ENCODE peak calls at places on chromosomes 1 and 21, in nine cellular contexts. B, F, E, V, G, U, R, M and K are unnamed samples.
A peak's percentile ranks its signal among the peaks of the same experiment; 100 is the strongest.

GRCh38 chr1:117589531-117589930 is 16.3 kb upstream of the TENT5C start:
- DNase-seq in B (no peak), F (no peak), E (no peak), V (no peak), G (no peak), U (no peak), R (no peak), M (no peak), K (no peak)

GRCh38 chr1:26574690-26575349 is 45.3 kb downstream of the RPS6KA1 start:
- DNase-seq in B (no peak), F (no peak), E (no peak), V (no peak), G (peak; percentile 51), U (no peak), R (no peak), M (no peak), K (no peak)

GRCh38 chr1:150730130-150730721 is 9.5 kb upstream of the HORMAD1 start:
- DNase-seq in B (no peak), F (no peak), E (no peak), V (no peak), G (no peak), U (no peak), R (no peak), M (no peak), K (no peak)

GRCh38 chr1:153798468-153798780 is 23.2 kb downstream of the SLC27A3 start:
- DNase-seq in B (no peak), F (no peak), E (no peak), V (no peak), G (no peak), U (no peak), R (no peak), M (no peak), K (no peak)

GRCh38 chr1:89203166-89203565 is 4.4 kb upstream of the GBP4 start:
- DNase-seq in B (no peak), F (no peak), E (no peak), V (peak; percentile 45), G (peak; percentile 6), U (no peak), R (no peak), M (no peak), K (no peak)

GRCh38 chr1:203769505-203770343 is 4.7 kb downstream of the LAX1 start:
- DNase-seq in B (peak; percentile 91), F (no peak), E (peak; percentile 89), V (peak; percentile 53), G (peak; percentile 93), U (no peak), R (no peak), M (no peak), K (no peak)

GRCh38 chr1:211210052-211210451 is 49.1 kb upstream of the RCOR3 start:
- DNase-seq in B (peak; percentile 14), F (no peak), E (no peak), V (no peak), G (no peak), U (no peak), R (no peak), M (no peak), K (no peak)

GRCh38 chr1:24250791-24251190 is 63.7 kb upstream of the IFNLR1 start:
- DNase-seq in B (no peak), F (no peak), E (no peak), V (no peak), G (no peak), U (no peak), R (no peak), M (no peak), K (no peak)

GRCh38 chr1:110877364-110877763 is 4.4 kb downstream of the CD53 start:
- DNase-seq in B (no peak), F (no peak), E (no peak), V (no peak), G (no peak), U (no peak), R (no peak), M (no peak), K (no peak)

GRCh38 chr1:22673486-22674409 is 20.7 kb downstream of the C1QB start:
- DNase-seq in B (peak; percentile 74), F (peak; percentile 57), E (no peak), V (peak; percentile 74), G (peak; percentile 49), U (peak; percentile 41), R (no peak), M (peak; percentile 64), K (peak; percentile 93)

GRCh38 chr1:24990796-24991195 is 60.7 kb upstream of the RUNX3 start:
- DNase-seq in B (no peak), F (no peak), E (no peak), V (no peak), G (no peak), U (no peak), R (no peak), M (no peak), K (no peak)

GRCh38 chr21:46556802-46557201 is 48.1 kb downstream of the S100B start:
- DNase-seq in B (no peak), F (no peak), E (no peak), V (no peak), G (no peak), U (no peak), R (no peak), M (no peak), K (no peak)

GRCh38 chr21:37915516-37915915 is 741 bp downstream of the KCNJ6 start:
- DNase-seq in B (peak; percentile 7), F (no peak), E (no peak), V (no peak), G (no peak), U (no peak), R (no peak), M (no peak), K (peak; percentile 36)
- TF ChIP-seq EZH2 in B (peak; percentile 40), F (no peak), E (peak; percentile 76), V (no peak), G (no peak), U (no peak), R (no peak), M (no peak), K (peak; percentile 34)

GRCh38 chr1:107139833-107140702 is 771 bp upstream of the NTNG1 start:
- DNase-seq in B (peak; percentile 68), F (no peak), E (no peak), V (peak; percentile 72), G (peak; percentile 76), U (no peak), R (peak; percentile 78), M (no peak), K (peak; percentile 69)
- TF ChIP-seq EZH2 in B (peak; percentile 39), F (no peak), E (no peak), V (no peak), G (no peak), U (no peak), R (no peak), M (no peak), K (peak; percentile 35)

GRCh38 chr1:157194739-157195520 is 56.7 kb upstream of the ETV3 start:
- DNase-seq in B (no peak), F (no peak), E (no peak), V (no peak), G (no peak), U (no peak), R (no peak), M (no peak), K (no peak)

GRCh38 chr1:157196245-157196543 is 58.0 kb upstream of the ETV3 start:
- DNase-seq in B (no peak), F (no peak), E (no peak), V (no peak), G (no peak), U (no peak), R (no peak), M (no peak), K (no peak)

GRCh38 chr1:157193702-157194391 is 55.7 kb upstream of the ETV3 start:
- DNase-seq in B (peak; percentile 86), F (peak; percentile 72), E (peak; percentile 35), V (peak; percentile 83), G (peak; percentile 29), U (peak; percentile 57), R (peak; percentile 53), M (peak; percentile 56), K (peak; percentile 77)

GRCh38 chr1:157197906-157198435 is 59.8 kb upstream of the ETV3 start:
- DNase-seq in B (no peak), F (no peak), E (no peak), V (no peak), G (no peak), U (no peak), R (no peak), M (no peak), K (no peak)

GRCh38 chr1:157195521-157196244 is 57.5 kb upstream of the ETV3 start:
- DNase-seq in B (no peak), F (no peak), E (no peak), V (no peak), G (no peak), U (no peak), R (no peak), M (no peak), K (no peak)
- TF ChIP-seq EZH2 in B (no peak), F (no peak), E (no peak), V (no peak), G (no peak), U (no peak), R (no peak), M (no peak), K (no peak)

DNA sequence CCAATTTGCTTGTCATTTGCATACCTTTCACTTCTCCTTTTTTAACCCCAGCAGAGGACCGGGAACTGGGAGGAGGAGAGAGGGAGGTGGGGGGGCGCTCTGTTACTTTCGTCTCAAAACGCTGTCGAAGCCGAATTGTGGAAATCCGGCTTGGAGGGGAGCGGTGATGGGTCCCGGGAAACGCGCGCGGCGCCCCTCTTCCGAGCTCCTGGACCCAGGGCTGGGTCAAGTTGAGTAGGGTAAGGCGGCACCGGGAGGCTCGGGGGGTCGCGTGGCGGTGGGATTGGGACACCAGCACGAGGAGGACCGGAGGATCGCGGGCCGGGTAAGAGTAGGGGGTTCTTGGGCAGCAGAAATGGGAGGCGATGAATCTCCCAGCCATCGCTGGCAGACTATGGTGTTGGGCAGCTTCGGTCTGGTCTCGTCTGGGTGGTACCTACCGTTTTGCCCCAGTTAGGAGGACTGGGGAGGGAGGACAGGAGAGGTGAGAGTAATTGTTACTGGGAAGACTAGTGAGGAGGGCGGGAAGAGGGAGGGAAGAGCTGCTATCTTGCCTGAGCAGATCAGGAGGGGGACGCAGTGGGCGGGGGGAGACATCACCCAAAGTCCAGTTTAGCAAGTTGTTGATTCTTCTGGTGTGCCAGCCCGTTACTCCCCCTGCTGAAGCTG is 1.4 kb downstream of the PROX1 start:
- DNase-seq in B (peak; percentile 42), F (no peak), E (no peak), V (no peak), G (no peak), U (no peak), R (no peak), M (no peak), K (peak; percentile 58)
- TF ChIP-seq EZH2 in B (no peak), F (no peak), E (peak; percentile 34), V (no peak), G (no peak), U (no peak), R (peak; percentile 69), M (no peak), K (peak; percentile 75)